ENCODE peak calls at places on chromosome 11, in eight cellular contexts. V is H1; X is cardiac muscle cell; H is naive thymus-derived CD4-positive, alpha-beta T cell; J is astrocyte; N is suprapubic skin; Q is esophagus squamous epithelium; P is stomach. Z is an unnamed sample. For H3K4me1, the result is how much of the 10 kb centered on the place peaks cover.

GRCh38 chr11:125694951-125695350 is 14.3 kb upstream of the ACRV1 start:
- DNase-seq in V (no peak), X (no peak), H (no peak), J (no peak), N (no peak), Q (no peak), P (no peak), Z (no peak)

GRCh38 chr11:104546486-104546885 is 351.8 kb downstream of the CASP12 start:
- DNase-seq in V (no peak), X (no peak), H (no peak), J (no peak), N (no peak), Q (no peak), P (no peak), Z (no peak)

GRCh38 chr11:8646873-8647272 is 35.6 kb downstream of the TRIM66 start:
- DNase-seq in V (no peak), X (no peak), H (no peak), J (no peak), N (no peak), Q (no peak), P (no peak), Z (no peak)

GRCh38 chr11:2297623-2298030 is 4.1 kb downstream of the C11orf21 start:
- DNase-seq in V (peak), X (no peak), H (no peak), J (no peak), N (no peak), Q (no peak), P (no peak), Z (no peak)

GRCh38 chr11:65558785-65559509 is 788 bp upstream of the LTBP3 start:
- DNase-seq in V (no peak), X (peak), H (no peak), J (peak), N (peak), Q (no peak), P (peak), Z (peak)

GRCh38 chr11:10017050-10017449 is 277.0 kb downstream of the SBF2 start:
- DNase-seq in V (no peak), X (no peak), H (no peak), J (no peak), N (no peak), Q (no peak), P (no peak), Z (peak)

GRCh38 chr11:100830295-100830694 is 143.2 kb downstream of the ARHGAP42 start:
- DNase-seq in V (no peak), X (peak), H (no peak), J (peak), N (no peak), Q (no peak), P (peak), Z (no peak)

GRCh38 chr11:72039108-72039850 is 40.6 kb downstream of the IL18BP start:
- DNase-seq in V (no peak), X (peak), H (no peak), J (peak), N (no peak), Q (no peak), P (peak), Z (peak)

GRCh38 chr11:2675540-2675939 is 24.3 kb downstream of the KCNQ1OT1 start:
- DNase-seq in V (no peak), X (no peak), H (no peak), J (no peak), N (peak), Q (no peak), P (no peak), Z (no peak)

GRCh38 chr11:132123449-132123848 is 753.0 kb downstream of the NTM start:
- DNase-seq in V (no peak), X (no peak), H (no peak), J (no peak), N (no peak), Q (no peak), P (no peak), Z (no peak)

GRCh38 chr11:132125855-132126841 is 755.7 kb downstream of the NTM start:
- DNase-seq in V (peak), X (peak), H (no peak), J (no peak), N (no peak), Q (no peak), P (no peak), Z (peak)

GRCh38 chr11:132131051-132131450 is 760.6 kb downstream of the NTM start:
- DNase-seq in V (no peak), X (peak), H (no peak), J (no peak), N (no peak), Q (no peak), P (no peak), Z (no peak)

GRCh38 chr11:132123854-132124835 is 753.7 kb downstream of the NTM start:
- DNase-seq in V (no peak), X (no peak), H (no peak), J (no peak), N (no peak), Q (no peak), P (no peak), Z (no peak)

GRCh38 chr11:132126973-132127900 is 756.8 kb downstream of the NTM start:
- DNase-seq in V (no peak), X (peak), H (no peak), J (peak), N (no peak), Q (no peak), P (no peak), Z (peak)
- H3K4me3 ChIP-seq in V (no peak), X (no peak), H (no peak), J (peak), N (peak), Q (peak), P (peak), Z (peak)

DNA sequence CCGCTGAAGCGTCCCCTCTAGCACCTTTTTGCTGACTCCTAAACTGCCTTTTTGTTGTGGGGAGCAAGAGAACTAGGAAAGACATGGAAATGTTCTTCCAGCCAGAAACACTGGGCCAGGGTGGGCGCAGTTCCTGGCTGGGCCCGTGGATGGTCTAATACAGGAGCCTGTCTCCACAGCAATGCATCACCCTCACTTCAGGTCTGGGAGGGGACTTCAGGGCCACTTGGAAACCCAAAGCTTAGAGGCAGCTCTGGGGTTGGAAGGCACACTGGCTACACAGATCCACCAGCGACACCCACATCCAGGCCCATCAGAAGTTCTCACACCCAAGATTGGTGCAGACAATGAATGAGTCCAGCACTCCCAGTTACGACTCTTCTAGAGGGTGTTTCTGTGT is 120.3 kb downstream of the ETS1 start:
- DNase-seq in V (no peak), X (no peak), H (peak), J (no peak), N (no peak), Q (no peak), P (no peak), Z (no peak)
- H3K4me1 ChIP-seq in V (under half), X (under half), H (half or more), J (half or more), N (under half), Q (under half), P (half or more), Z (under half)

DNA sequence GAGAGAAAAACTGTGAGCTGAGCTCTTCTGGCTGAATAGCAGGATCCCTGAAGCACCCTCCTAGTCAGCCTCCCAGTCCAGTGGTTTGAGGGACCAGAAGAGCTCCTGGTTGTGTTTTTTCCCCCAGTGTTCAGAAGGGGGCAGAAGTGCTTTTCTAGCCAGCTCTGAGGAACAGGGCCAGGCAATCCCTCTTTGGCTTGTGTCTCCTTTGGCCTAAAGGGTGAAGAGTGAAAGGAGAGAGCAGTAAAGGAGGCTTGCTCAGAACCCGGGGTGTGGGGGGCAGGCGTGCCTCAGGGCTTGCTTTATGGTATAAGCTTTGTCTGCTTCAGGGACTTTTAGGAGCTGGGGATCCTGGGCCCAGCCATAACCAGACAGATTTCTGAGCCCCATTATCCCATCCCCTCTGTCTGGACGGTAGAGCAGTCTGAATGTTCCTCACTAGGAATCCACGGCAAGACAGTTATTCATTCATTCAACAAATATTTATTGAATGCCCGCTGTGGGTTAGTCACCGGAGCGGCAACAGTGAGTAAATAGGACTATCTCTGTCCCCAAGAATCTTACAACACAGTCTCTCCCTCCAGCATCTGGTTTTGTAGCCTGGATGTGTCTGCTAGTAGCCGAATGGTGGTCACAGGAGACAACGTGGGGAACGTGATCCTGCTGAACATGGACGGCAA is 14.5 kb downstream of the ACP2 start:
- DNase-seq in V (no peak), X (peak), H (peak), J (peak), N (no peak), Q (no peak), P (no peak), Z (peak)
- H3K4me3 ChIP-seq in V (no peak), X (no peak), H (peak), J (peak), N (no peak), Q (peak), P (peak), Z (peak)

DNA sequence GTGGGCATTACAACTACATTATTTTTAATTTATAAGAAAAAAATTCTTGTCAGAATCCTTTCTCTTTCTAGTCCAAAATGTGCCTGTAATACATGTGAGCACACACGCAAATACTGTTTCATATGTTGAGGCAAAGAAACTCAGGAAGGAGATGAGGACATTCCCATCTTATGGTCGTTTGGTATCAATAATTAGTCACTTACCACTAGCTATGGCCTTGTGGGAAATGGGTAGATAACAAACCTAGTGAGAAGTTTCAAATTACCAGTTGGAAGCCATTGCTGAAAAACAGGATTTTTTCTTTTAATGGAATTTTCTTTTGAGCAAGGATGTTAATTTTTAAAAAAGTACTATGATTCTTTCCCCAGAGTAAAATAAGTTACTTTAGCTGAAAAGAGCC is 25.7 kb downstream of the AMOTL1 start:
- DNase-seq in V (no peak), X (peak), H (no peak), J (peak), N (no peak), Q (no peak), P (no peak), Z (no peak)
- H3K4me1 ChIP-seq in V (under half), X (under half), H (under half), J (half or more), N (half or more), Q (under half), P (half or more), Z (half or more)

DNA sequence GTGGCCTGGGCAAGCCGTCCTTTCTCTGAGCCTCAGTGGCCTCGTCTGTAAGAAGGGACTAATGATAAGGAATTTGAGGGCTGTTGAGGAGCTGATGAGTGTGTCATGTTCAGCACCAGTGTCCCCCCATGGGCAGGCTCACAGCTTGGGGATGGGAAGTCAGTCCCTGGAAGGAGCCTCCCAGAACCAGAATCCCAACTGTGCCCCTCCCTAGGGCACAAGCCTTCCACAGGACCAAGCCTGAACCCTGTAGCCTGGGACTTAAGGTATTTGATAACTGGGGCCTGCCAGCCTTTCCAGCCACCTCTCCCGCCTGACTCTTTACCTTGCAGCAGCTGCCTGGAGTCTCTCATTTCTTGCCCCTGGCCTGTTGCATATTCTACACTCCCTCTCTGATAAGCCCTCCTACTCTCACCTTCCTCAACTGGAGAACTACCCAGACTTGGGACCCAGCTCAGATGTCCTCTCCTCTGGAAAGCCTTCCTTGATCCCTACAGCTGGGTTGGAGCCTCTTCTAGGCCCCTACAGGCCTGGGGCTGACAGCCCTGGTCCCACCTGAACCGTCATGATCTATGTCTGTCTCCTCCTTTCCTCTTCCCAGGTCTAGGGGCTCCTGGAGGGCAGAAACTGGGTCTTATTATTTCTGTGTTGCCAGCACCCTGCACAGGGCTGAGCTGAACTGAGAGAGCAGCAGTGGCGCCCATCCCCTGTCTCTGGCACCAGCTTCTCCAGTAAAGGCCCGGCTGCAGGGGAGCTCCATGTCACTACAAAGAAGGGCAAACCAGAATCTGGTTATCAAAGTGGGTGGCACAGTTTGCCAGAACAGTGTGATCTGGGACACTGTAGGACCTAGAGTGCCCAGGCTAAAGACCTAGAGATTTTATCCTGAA is 1.6 kb downstream of the P2RY2 start:
- DNase-seq in V (no peak), X (no peak), H (no peak), J (no peak), N (no peak), Q (no peak), P (no peak), Z (no peak)
- H3K4me3 ChIP-seq in V (no peak), X (no peak), H (no peak), J (no peak), N (peak), Q (peak), P (no peak), Z (no peak)

GRCh38 chr11:118211006-118211405 is 13.8 kb downstream of the JAML start:
- DNase-seq in V (peak), X (peak), H (no peak), J (peak), N (no peak), Q (no peak), P (no peak), Z (peak)
- H3K4me1 ChIP-seq in V (under half), X (under half), H (under half), J (under half), N (under half), Q (under half), P (under half), Z (under half)

GRCh38 chr11:75142714-75143419 is 8.0 kb upstream of the SLCO2B1 start:
- DNase-seq in V (no peak), X (peak), H (peak), J (peak), N (peak), Q (no peak), P (peak), Z (peak)
- H3K4me3 ChIP-seq in V (no peak), X (no peak), H (peak), J (no peak), N (no peak), Q (no peak), P (no peak), Z (no peak)

GRCh38 chr11:76781046-76781801 is 1.9 kb upstream of the TSKU start:
- DNase-seq in V (no peak), X (no peak), H (no peak), J (no peak), N (no peak), Q (no peak), P (no peak), Z (peak)
- H3K4me1 ChIP-seq in V (under half), X (under half), H (under half), J (under half), N (half or more), Q (under half), P (under half), Z (under half)

GRCh38 chr11:76379811-76380160 is 1.1 kb downstream of the THAP12 start:
- DNase-seq in V (no peak), X (no peak), H (no peak), J (no peak), N (no peak), Q (no peak), P (no peak), Z (no peak)
- H3K4me3 ChIP-seq in V (peak), X (peak), H (peak), J (peak), N (peak), Q (peak), P (peak), Z (peak)

DNA sequence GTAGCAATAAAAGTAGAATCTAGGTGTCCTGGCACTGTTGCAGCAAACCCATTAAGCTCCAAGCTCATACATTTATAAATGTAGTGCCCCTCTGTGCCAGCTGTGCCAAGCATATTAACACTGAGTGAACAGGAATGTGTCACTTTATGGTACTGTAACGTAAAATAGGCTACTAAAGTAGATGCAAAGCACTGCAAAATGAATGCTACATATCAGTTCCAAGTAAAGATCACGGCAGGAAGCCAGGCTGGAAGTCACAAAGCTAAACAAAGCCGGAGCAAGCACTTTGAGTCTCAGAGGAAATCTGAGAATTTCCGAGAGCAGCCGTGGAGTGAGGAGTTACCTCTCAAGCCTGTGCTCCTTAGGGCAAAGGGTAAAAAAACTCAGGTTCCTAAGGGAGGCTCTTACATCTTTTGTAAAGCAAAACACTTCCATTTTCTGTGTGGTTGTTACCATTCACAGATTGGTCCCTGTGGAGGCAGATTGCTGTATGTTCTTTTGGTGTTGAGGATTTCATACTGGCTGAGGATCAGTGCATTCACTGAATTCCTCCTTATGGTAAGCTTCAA is 85.7 kb downstream of the WNT11 start:
- DNase-seq in V (no peak), X (peak), H (no peak), J (no peak), N (no peak), Q (no peak), P (no peak), Z (peak)
- H3K4me1 ChIP-seq in V (under half), X (half or more), H (under half), J (under half), N (under half), Q (under half), P (under half), Z (under half)

Z was measured in adipocyte.